ENCODE peak calls at places on chromosomes 11 and 22, in five cellular contexts. P, S, W, U and Y are unnamed samples.

GRCh38 chr11:7442588-7443215 is 42.6 kb upstream of the OLFML1 start:
- DNase-seq in S (peak; percentile 69), P (peak; percentile 46), W (peak; percentile 70), U (peak; percentile 45), Y (peak; percentile 24)

GRCh38 chr11:57288771-57289579 is 35.8 kb downstream of the TNKS1BP1 start:
- DNase-seq in W (no peak), U (no peak), S (no peak), P (no peak), Y (no peak)

GRCh38 chr22:30025187-30025586 is 55.1 kb upstream of the HORMAD2 start:
- DNase-seq in U (peak; percentile 66), S (no peak), W (no peak), P (no peak), Y (no peak)

GRCh38 chr11:2736577-2737225 is 36.9 kb upstream of the KCNQ1OT1 start:
- DNase-seq in P (no peak), S (no peak), W (no peak), U (no peak), Y (no peak)

GRCh38 chr22:47355776-47356432 is 593.5 kb downstream of the TBC1D22A start:
- DNase-seq in U (no peak), S (no peak), P (no peak), W (no peak), Y (no peak)

GRCh38 chr11:61700221-61700620 is 20.0 kb downstream of the DAGLA start:
- DNase-seq in P (no peak), S (no peak), W (peak; percentile 33), U (peak; percentile 44), Y (no peak)

GRCh38 chr11:79209540-79210266 is 231.1 kb downstream of the TENM4 start:
- DNase-seq in W (no peak), U (no peak), S (no peak), P (no peak), Y (no peak)

GRCh38 chr11:61164610-61165424 is 3.6 kb upstream of the VPS37C start:
- DNase-seq in W (no peak), U (peak; percentile 61), P (no peak), S (no peak), Y (no peak)

GRCh38 chr11:15153231-15153630 is 38.5 kb downstream of the INSC start:
- DNase-seq in U (no peak), P (no peak), W (no peak), S (no peak), Y (no peak)

GRCh38 chr22:36323182-36323854 is 64.4 kb downstream of the MYH9 start:
- DNase-seq in W (peak; percentile 79), S (no peak), U (peak; percentile 88), P (no peak), Y (no peak)

GRCh38 chr11:9787260-9787659 is 123.4 kb downstream of the SWAP70 start:
- DNase-seq in P (no peak), S (no peak), W (no peak), U (no peak), Y (peak; percentile 24)
- H3K36me3 ChIP-seq in P (no peaks in the 10 kb centered on the region), S (no peaks in the 10 kb centered on the region), W (no peaks in the 10 kb centered on the region), U (no peaks in the 10 kb centered on the region), Y (no peaks in the 10 kb centered on the region)

GRCh38 chr11:62926669-62927455 is 5.7 kb upstream of the CHRM1 start:
- DNase-seq in W (no peak), S (no peak), P (no peak), U (no peak), Y (no peak)
- H3K4me3 ChIP-seq in W (no peak overlapping the region), S (peak overlapping the region; percentile 30), P (no peak overlapping the region), U (no peak overlapping the region), Y (no peak overlapping the region)

DNA sequence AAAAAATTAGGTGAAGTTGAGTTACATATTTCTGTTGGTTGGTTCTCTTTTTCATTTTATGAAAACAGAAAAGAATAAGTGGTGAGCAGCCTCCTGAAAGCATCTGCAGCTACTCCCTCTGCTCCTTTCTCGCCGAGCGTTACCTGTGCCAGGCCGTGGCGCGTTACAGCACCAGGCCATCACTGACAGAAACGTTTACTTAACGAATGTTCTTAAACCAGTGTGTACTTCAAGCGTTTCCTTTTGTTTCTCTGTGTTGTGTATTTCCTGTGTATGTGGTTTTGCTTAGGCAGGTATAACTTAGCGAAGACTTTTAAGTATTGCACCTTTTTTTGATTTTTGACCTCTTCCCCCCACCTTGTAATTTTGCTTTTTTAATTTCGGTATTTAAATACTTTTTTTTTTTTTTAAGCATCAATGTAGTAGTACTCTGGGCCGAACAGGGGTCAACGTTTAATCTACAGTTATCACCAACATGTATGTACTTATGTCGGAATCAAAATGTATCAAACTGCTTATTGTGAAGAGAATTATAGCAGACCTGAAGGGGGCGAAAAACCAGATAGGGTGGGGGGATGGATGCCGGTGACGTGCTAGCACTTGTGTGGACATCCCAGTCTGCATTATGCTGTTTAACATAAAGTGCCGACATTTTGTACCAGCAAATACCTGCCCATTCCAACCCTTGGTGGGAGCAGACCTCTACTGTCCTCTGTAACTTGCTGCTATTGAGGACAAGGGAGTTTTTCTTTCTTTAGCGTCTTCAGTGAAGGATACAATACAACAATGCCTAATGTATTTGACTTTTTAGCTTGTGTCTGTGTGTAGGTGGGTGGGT is 21.6 kb upstream of the ADSL start:
- DNase-seq in U (no peak), S (no peak), P (peak; percentile 20), W (no peak), Y (no peak)
- H3K36me3 ChIP-seq in U (no peaks in the 10 kb centered on the region), S (peaks cover 10% of the 10 kb centered on the region), P (peaks cover 29% of the 10 kb centered on the region), W (peaks cover 54% of the 10 kb centered on the region), Y (peaks cover 14% of the 10 kb centered on the region)

GRCh38 chr11:100778386-100778785 is 91.3 kb downstream of the ARHGAP42 start:
- DNase-seq in U (no peak), W (no peak), P (no peak), S (no peak), Y (no peak)
- H3K4me3 ChIP-seq in U (no peak overlapping the region), W (no peak overlapping the region), P (no peak overlapping the region), S (no peak overlapping the region), Y (no peak overlapping the region)

GRCh38 chr22:25704701-25705100 is 37.3 kb upstream of the MYO18B start:
- DNase-seq in W (no peak), U (no peak), S (no peak), P (no peak), Y (no peak)
- H3K36me3 ChIP-seq in W (no peaks in the 10 kb centered on the region), U (no peaks in the 10 kb centered on the region), S (no peaks in the 10 kb centered on the region), P (no peaks in the 10 kb centered on the region), Y (peaks cover 6% of the 10 kb centered on the region)

DNA sequence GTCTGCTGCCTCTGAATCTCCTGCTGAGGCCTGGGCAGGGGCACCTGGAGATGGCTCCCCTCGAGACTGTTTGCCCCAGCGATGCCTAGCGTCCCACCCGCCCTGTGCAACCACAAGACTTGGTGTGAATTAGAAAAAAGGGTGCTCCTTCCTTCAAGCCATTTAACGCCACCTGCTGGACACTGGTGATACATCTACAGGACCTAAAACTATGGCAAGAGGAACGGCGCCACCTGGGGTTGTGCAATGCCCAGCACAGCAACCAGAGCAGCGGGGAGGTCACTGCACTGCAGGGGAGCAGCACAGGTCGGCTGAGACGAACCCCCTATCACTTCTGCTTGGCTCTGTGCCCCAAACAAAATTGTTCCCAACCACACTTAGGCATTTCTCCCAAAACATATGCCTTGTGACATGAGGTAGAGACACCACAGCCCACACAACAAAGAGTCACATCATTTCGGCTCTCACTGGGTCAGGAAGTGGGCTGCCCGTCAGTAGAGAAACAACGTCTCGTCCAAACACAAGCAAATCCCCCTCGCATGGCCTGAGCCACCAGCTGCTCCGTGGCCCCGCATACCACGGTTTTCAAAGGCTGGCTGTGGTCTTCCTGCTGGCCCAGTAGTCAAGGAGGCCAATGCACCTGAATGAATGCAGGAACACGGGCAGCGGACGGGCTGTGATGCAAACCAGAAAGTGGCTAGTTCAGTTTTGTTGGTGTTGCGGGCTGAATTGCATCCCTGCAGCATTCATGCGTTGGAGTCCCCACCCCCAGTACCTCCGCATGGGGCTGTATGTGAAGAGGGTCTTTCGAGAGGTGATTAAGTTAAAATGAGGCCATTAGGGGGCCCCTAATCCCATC is 171.9 kb downstream of the SHANK2 start:
- DNase-seq in S (peak; percentile 29), W (peak; percentile 77), U (peak; percentile 49), P (no peak), Y (no peak)
- H3K4me3 ChIP-seq in S (no peak overlapping the region), W (no peak overlapping the region), U (no peak overlapping the region), P (no peak overlapping the region), Y (no peak overlapping the region)

DNA sequence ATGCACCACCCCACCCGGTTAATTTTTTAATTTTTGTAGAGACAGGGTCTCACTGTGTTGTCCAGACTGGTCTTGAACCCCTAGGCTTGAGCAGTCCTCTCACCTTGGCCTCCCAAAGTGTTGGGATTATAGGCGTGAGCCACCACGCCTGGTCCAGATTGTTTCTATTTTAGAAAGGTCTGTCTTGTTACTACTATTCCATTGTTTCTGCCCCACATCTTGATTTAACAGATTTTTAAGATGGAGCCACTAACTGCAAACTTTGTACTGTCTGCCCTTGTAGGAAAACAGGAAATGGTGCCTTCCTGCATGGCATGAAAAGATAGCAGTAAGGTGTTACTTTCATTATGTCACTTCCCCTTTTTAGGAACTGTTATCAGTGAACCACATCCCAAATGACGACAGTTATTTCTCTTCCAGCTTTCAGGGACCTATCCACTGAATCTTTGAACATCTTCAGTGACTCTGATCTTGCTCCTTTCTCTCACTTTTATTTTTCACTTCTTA is 23.2 kb downstream of the TAF1D start:
- DNase-seq in W (no peak), S (no peak), U (no peak), P (no peak), Y (peak; percentile 43)
- H3K36me3 ChIP-seq in W (peaks cover 14% of the 10 kb centered on the region), S (no peaks in the 10 kb centered on the region), U (no peaks in the 10 kb centered on the region), P (peaks cover 11% of the 10 kb centered on the region), Y (peaks cover 8% of the 10 kb centered on the region)

GRCh38 chr22:37896939-37897338 is 9.2 kb upstream of the MICALL1 start:
- DNase-seq in P (no peak), U (no peak), S (no peak), W (no peak), Y (no peak)

GRCh38 chr22:37896181-37896592 is 9.9 kb upstream of the MICALL1 start:
- DNase-seq in P (peak; percentile 24), U (peak; percentile 45), W (no peak), S (peak; percentile 41), Y (peak; percentile 41)

GRCh38 chr22:37892566-37893338 is 13.3 kb upstream of the MICALL1 start:
- DNase-seq in W (no peak), P (no peak), S (no peak), U (no peak), Y (no peak)

GRCh38 chr22:37893583-37893983 is 12.5 kb upstream of the MICALL1 start:
- DNase-seq in S (no peak), U (no peak), W (no peak), P (no peak), Y (no peak)

DNA sequence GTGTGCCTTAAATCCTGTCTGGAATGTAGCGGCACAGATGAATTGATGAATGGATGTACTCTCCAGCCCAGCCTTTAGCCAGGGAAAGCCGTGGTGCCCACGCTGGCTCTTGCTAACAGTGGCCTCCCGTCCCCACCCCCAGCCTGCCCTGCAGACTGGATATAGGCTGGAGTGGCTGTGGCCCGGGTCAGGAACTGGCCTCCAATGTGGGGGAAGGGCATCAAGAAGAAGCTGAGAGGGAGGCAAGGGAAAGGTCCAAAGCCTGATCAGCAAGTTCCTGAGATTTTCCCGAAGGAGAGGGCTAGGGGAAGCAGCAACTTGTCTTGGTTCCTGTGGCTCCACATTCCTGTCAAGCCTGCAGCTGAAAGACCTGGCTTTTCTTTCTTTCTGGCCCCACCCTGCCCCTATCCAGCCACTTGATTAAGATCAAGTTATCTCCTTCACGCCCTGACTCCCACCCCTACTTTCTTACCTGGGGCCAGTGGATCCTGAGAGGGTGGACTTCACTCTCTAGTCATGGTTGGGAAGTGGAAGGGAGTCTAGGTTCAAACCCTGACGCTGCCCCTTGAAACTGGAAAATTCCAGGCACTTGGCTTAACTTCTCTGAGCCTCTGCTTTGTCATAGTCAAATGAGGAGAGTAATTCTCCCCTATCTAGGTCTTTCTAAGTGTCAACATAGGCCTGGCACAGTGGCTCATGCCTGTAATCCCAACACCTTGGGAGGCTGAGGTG is 11.0 kb upstream of the MICALL1 start:
- DNase-seq in S (no peak), U (peak; percentile 57), P (no peak), W (peak; percentile 50), Y (no peak)
- H3K4me3 ChIP-seq in S (no peak overlapping the region), U (no peak overlapping the region), P (no peak overlapping the region), W (no peak overlapping the region), Y (no peak overlapping the region)

GRCh38 chr22:42432020-42432596 is at the start of gene NFAM1:
- DNase-seq in S (no peak), U (no peak), P (no peak), W (no peak), Y (no peak)
- H3K36me3 ChIP-seq in S (no peaks in the 10 kb centered on the region), U (no peaks in the 10 kb centered on the region), P (no peaks in the 10 kb centered on the region), W (no peaks in the 10 kb centered on the region), Y (no peaks in the 10 kb centered on the region)